ENCODE peak calls at places on chromosomes 3 and 15, in seven cellular contexts. One of them, this sample, is unnamed.
A peak's percentile ranks its signal among the peaks of the same experiment; 100 is the strongest.

GRCh38 chr3:146087121-146087520 is 73.9 kb downstream of the PLOD2 start:
- DNase-seq in heart right ventricle: no peak
- DNase-seq in epithelial cell of esophagus: no peak
- DNase-seq in endothelial cell: no peak
- DNase-seq in MCF 10A: no peak
- DNase-seq in astrocyte: no peak
- DNase-seq in fibroblast of villous mesenchyme: no peak
- DNase-seq in this sample: no peak

GRCh38 chr3:166663194-166663593 is 716.9 kb downstream of the ZBBX start:
- DNase-seq in epithelial cell of esophagus: peak; percentile 62
- DNase-seq in fibroblast of villous mesenchyme: no peak
- DNase-seq in endothelial cell: no peak
- DNase-seq in heart right ventricle: no peak
- DNase-seq in astrocyte: no peak
- DNase-seq in MCF 10A: peak; percentile 18
- DNase-seq in this sample: no peak

GRCh38 chr3:141960731-141961130 is 84.3 kb downstream of the ATP1B3 start:
- DNase-seq in epithelial cell of esophagus: peak; percentile 47
- DNase-seq in heart right ventricle: no peak
- DNase-seq in fibroblast of villous mesenchyme: peak; percentile 27
- DNase-seq in astrocyte: peak; percentile 71
- DNase-seq in MCF 10A: peak; percentile 62
- DNase-seq in endothelial cell: no peak
- DNase-seq in this sample: no peak

GRCh38 chr15:83556068-83556467 is 97.9 kb upstream of the ADAMTSL3 start:
- DNase-seq in endothelial cell: no peak
- DNase-seq in epithelial cell of esophagus: no peak
- DNase-seq in heart right ventricle: no peak
- DNase-seq in fibroblast of villous mesenchyme: no peak
- DNase-seq in MCF 10A: no peak
- DNase-seq in astrocyte: no peak
- DNase-seq in this sample: no peak

GRCh38 chr3:127915115-127915936 is at the start of gene KBTBD12:
- DNase-seq in endothelial cell: peak; percentile 29
- DNase-seq in heart right ventricle: peak; percentile 66
- DNase-seq in astrocyte: no peak
- DNase-seq in MCF 10A: no peak
- DNase-seq in fibroblast of villous mesenchyme: no peak
- DNase-seq in epithelial cell of esophagus: no peak
- DNase-seq in this sample: no peak

GRCh38 chr3:160150066-160150465 is 75.2 kb upstream of the C3orf80 start:
- DNase-seq in endothelial cell: no peak
- DNase-seq in epithelial cell of esophagus: no peak
- DNase-seq in astrocyte: no peak
- DNase-seq in MCF 10A: no peak
- DNase-seq in heart right ventricle: no peak
- DNase-seq in fibroblast of villous mesenchyme: no peak
- DNase-seq in this sample: no peak

GRCh38 chr3:72690646-72691045 is 157.6 kb downstream of the SHQ1 start:
- DNase-seq in fibroblast of villous mesenchyme: peak; percentile 47
- DNase-seq in endothelial cell: no peak
- DNase-seq in astrocyte: no peak
- DNase-seq in MCF 10A: no peak
- DNase-seq in heart right ventricle: no peak
- DNase-seq in epithelial cell of esophagus: no peak
- DNase-seq in this sample: peak; percentile 42

GRCh38 chr15:48029656-48030055 is 91.1 kb upstream of the SLC24A5 start:
- DNase-seq in astrocyte: peak; percentile 7
- DNase-seq in fibroblast of villous mesenchyme: no peak
- DNase-seq in endothelial cell: no peak
- DNase-seq in heart right ventricle: no peak
- DNase-seq in epithelial cell of esophagus: no peak
- DNase-seq in MCF 10A: no peak
- DNase-seq in this sample: no peak

GRCh38 chr15:51755790-51756189 is 4.4 kb downstream of the TMOD2 start:
- DNase-seq in MCF 10A: no peak
- DNase-seq in fibroblast of villous mesenchyme: no peak
- DNase-seq in epithelial cell of esophagus: no peak
- DNase-seq in endothelial cell: no peak
- DNase-seq in astrocyte: no peak
- DNase-seq in heart right ventricle: no peak
- DNase-seq in this sample: no peak

GRCh38 chr3:157347577-157348303 is 88.9 kb upstream of the PTX3 start:
- DNase-seq in endothelial cell: peak; percentile 11
- DNase-seq in epithelial cell of esophagus: no peak
- DNase-seq in heart right ventricle: no peak
- DNase-seq in astrocyte: no peak
- DNase-seq in MCF 10A: peak; percentile 46
- DNase-seq in fibroblast of villous mesenchyme: peak; percentile 24
- DNase-seq in this sample: no peak
- TF ChIP-seq CTCF in endothelial cell: peak; percentile 45
- TF ChIP-seq CTCF in epithelial cell of esophagus: no peak
- TF ChIP-seq CTCF in heart right ventricle: no peak
- TF ChIP-seq CTCF in astrocyte: peak; percentile 13
- TF ChIP-seq CTCF in MCF 10A: peak; percentile 32
- TF ChIP-seq CTCF in fibroblast of villous mesenchyme: peak; percentile 35
- TF ChIP-seq CTCF in this sample: no peak

GRCh38 chr3:190120161-190121060 is at the start of gene P3H2:
- DNase-seq in heart right ventricle: peak; percentile 76
- DNase-seq in epithelial cell of esophagus: peak; percentile 92
- DNase-seq in astrocyte: peak; percentile 87
- DNase-seq in endothelial cell: peak; percentile 82
- DNase-seq in fibroblast of villous mesenchyme: peak; percentile 92
- DNase-seq in MCF 10A: peak; percentile 91
- DNase-seq in this sample: peak; percentile 57
- TF ChIP-seq CTCF in heart right ventricle: peak; percentile 39
- TF ChIP-seq CTCF in epithelial cell of esophagus: no peak
- TF ChIP-seq CTCF in astrocyte: peak; percentile 25
- TF ChIP-seq CTCF in endothelial cell: peak; percentile 11
- TF ChIP-seq CTCF in fibroblast of villous mesenchyme: peak; percentile 63
- TF ChIP-seq CTCF in MCF 10A: peak; percentile 32
- TF ChIP-seq CTCF in this sample: peak; percentile 39

DNA sequence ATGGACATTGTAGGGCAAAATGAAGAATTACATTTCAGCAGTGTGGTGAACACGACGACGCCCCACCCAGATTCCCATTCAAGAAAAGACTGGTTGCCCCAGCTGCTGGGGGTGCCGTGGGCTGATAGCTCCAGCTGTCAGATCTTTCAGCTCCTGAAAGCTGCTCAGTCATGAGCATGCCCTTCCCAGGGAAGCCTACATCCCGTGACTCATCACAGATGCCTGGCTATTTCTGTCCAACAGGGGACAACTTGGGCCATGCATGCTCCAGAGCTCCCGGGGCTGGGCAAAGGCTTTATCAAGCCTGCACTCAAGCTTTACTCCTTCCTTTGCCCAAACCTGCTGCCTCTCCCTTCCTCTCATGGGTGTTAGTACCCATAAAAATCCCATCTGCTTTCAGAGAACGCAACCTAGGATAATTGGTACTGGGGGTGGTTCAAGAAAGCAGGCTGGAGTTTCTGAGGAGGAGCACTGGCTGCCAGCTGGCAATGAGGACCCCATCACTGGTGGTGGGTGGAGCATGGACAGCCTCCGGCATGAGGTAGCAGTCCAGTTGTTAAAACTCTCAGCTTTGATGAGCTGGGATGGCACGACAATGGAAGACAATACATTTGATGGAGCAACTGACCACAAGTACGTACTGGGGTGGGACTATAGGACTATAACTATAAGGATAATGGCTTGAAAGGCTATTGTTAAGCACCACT is 16.4 kb upstream of the ST8SIA2 start:
- DNase-seq in epithelial cell of esophagus: no peak
- DNase-seq in astrocyte: peak; percentile 10
- DNase-seq in MCF 10A: peak; percentile 51
- DNase-seq in endothelial cell: no peak
- DNase-seq in fibroblast of villous mesenchyme: no peak
- DNase-seq in heart right ventricle: peak; percentile 54
- DNase-seq in this sample: no peak
- TF ChIP-seq CTCF in epithelial cell of esophagus: no peak
- TF ChIP-seq CTCF in astrocyte: no peak
- TF ChIP-seq CTCF in MCF 10A: no peak
- TF ChIP-seq CTCF in endothelial cell: no peak
- TF ChIP-seq CTCF in fibroblast of villous mesenchyme: no peak
- TF ChIP-seq CTCF in heart right ventricle: no peak
- TF ChIP-seq CTCF in this sample: no peak

GRCh38 chr3:147120029-147120428 is 286.3 kb downstream of the ZIC4 start:
- DNase-seq in epithelial cell of esophagus: peak; percentile 3
- DNase-seq in fibroblast of villous mesenchyme: peak; percentile 21
- DNase-seq in MCF 10A: peak; percentile 6
- DNase-seq in endothelial cell: no peak
- DNase-seq in heart right ventricle: no peak
- DNase-seq in astrocyte: peak; percentile 4
- DNase-seq in this sample: no peak
- TF ChIP-seq CTCF in epithelial cell of esophagus: peak; percentile 30
- TF ChIP-seq CTCF in fibroblast of villous mesenchyme: peak; percentile 31
- TF ChIP-seq CTCF in MCF 10A: peak; percentile 36
- TF ChIP-seq CTCF in endothelial cell: peak; percentile 42
- TF ChIP-seq CTCF in heart right ventricle: peak; percentile 17
- TF ChIP-seq CTCF in astrocyte: peak; percentile 45
- TF ChIP-seq CTCF in this sample: peak; percentile 46

GRCh38 chr15:89137926-89138325 is 49.7 kb downstream of the ABHD2 start:
- DNase-seq in fibroblast of villous mesenchyme: no peak
- DNase-seq in astrocyte: no peak
- DNase-seq in heart right ventricle: no peak
- DNase-seq in epithelial cell of esophagus: no peak
- DNase-seq in MCF 10A: no peak
- DNase-seq in endothelial cell: no peak
- DNase-seq in this sample: no peak

GRCh38 chr15:89138999-89139612 is 50.9 kb downstream of the ABHD2 start:
- DNase-seq in epithelial cell of esophagus: no peak
- DNase-seq in heart right ventricle: no peak
- DNase-seq in MCF 10A: no peak
- DNase-seq in endothelial cell: no peak
- DNase-seq in fibroblast of villous mesenchyme: no peak
- DNase-seq in astrocyte: peak; percentile 22
- DNase-seq in this sample: no peak

GRCh38 chr15:89140595-89140994 is 52.3 kb downstream of the ABHD2 start:
- DNase-seq in MCF 10A: no peak
- DNase-seq in astrocyte: no peak
- DNase-seq in endothelial cell: no peak
- DNase-seq in fibroblast of villous mesenchyme: no peak
- DNase-seq in heart right ventricle: no peak
- DNase-seq in epithelial cell of esophagus: no peak
- DNase-seq in this sample: no peak

GRCh38 chr15:89141885-89142284 is 53.6 kb downstream of the ABHD2 start:
- DNase-seq in epithelial cell of esophagus: no peak
- DNase-seq in heart right ventricle: no peak
- DNase-seq in MCF 10A: no peak
- DNase-seq in astrocyte: no peak
- DNase-seq in endothelial cell: no peak
- DNase-seq in fibroblast of villous mesenchyme: no peak
- DNase-seq in this sample: no peak

GRCh38 chr15:89139613-89140499 is 51.6 kb downstream of the ABHD2 start:
- DNase-seq in endothelial cell: no peak
- DNase-seq in heart right ventricle: no peak
- DNase-seq in astrocyte: no peak
- DNase-seq in epithelial cell of esophagus: no peak
- DNase-seq in fibroblast of villous mesenchyme: no peak
- DNase-seq in MCF 10A: no peak
- DNase-seq in this sample: no peak
- TF ChIP-seq CTCF in endothelial cell: no peak
- TF ChIP-seq CTCF in heart right ventricle: peak; percentile 25
- TF ChIP-seq CTCF in astrocyte: no peak
- TF ChIP-seq CTCF in epithelial cell of esophagus: peak; percentile 2
- TF ChIP-seq CTCF in fibroblast of villous mesenchyme: peak; percentile 15
- TF ChIP-seq CTCF in MCF 10A: no peak
- TF ChIP-seq CTCF in this sample: no peak

GRCh38 chr3:158094917-158095301 is 11.3 kb downstream of the SHOX2 start:
- DNase-seq in endothelial cell: no peak
- DNase-seq in MCF 10A: no peak
- DNase-seq in fibroblast of villous mesenchyme: no peak
- DNase-seq in astrocyte: no peak
- DNase-seq in epithelial cell of esophagus: no peak
- DNase-seq in heart right ventricle: no peak
- DNase-seq in this sample: no peak

GRCh38 chr3:158093526-158093925 is 12.7 kb downstream of the SHOX2 start:
- DNase-seq in fibroblast of villous mesenchyme: no peak
- DNase-seq in MCF 10A: no peak
- DNase-seq in endothelial cell: no peak
- DNase-seq in heart right ventricle: no peak
- DNase-seq in epithelial cell of esophagus: no peak
- DNase-seq in astrocyte: no peak
- DNase-seq in this sample: no peak

GRCh38 chr3:158097141-158097540 is 9.1 kb downstream of the SHOX2 start:
- DNase-seq in fibroblast of villous mesenchyme: no peak
- DNase-seq in astrocyte: no peak
- DNase-seq in epithelial cell of esophagus: no peak
- DNase-seq in heart right ventricle: no peak
- DNase-seq in MCF 10A: no peak
- DNase-seq in endothelial cell: no peak
- DNase-seq in this sample: no peak

GRCh38 chr3:158095302-158095997 is 10.8 kb downstream of the SHOX2 start:
- DNase-seq in MCF 10A: no peak
- DNase-seq in endothelial cell: peak; percentile 21
- DNase-seq in astrocyte: no peak
- DNase-seq in fibroblast of villous mesenchyme: no peak
- DNase-seq in epithelial cell of esophagus: no peak
- DNase-seq in heart right ventricle: no peak
- DNase-seq in this sample: no peak

DNA sequence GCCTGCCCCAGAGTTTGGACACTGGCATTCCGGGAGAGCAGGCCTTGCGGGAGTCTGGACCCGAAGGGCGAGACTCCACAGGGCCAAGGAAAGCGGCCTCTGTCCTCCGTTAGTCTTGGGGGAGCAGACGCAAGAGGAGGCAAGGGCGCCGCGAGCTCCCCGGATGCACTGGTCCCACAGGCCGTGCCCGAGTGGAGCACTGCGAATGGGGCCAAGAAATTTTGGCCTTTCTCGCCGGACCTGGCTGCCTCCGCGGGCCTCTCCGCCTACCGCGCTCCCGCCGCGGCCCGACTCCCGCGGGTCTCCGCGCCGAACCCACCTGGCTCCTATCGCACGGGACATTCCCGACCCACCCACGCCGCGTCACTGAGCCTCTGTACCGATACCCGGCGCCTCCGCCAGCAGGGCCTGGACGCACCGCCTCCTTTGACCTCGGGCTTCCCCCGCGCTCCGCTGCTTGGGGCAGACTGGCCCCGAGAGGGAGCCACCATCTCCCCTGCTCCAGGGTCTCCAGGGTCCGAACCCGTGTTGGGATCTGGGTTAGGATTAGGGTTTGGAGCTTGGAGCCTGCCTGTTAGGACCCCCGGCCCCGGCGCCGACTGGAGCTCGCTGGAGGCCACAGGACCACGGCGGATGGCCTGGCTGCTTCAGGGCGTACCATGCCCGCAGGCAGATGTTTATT is 11.8 kb downstream of the SHOX2 start:
- DNase-seq in heart right ventricle: no peak
- DNase-seq in epithelial cell of esophagus: no peak
- DNase-seq in MCF 10A: no peak
- DNase-seq in endothelial cell: peak; percentile 56
- DNase-seq in fibroblast of villous mesenchyme: no peak
- DNase-seq in astrocyte: no peak
- DNase-seq in this sample: no peak
- TF ChIP-seq CTCF in heart right ventricle: no peak
- TF ChIP-seq CTCF in epithelial cell of esophagus: no peak
- TF ChIP-seq CTCF in MCF 10A: no peak
- TF ChIP-seq CTCF in endothelial cell: no peak
- TF ChIP-seq CTCF in fibroblast of villous mesenchyme: no peak
- TF ChIP-seq CTCF in astrocyte: no peak
- TF ChIP-seq CTCF in this sample: no peak

GRCh38 chr3:19688767-19689166 is 245.2 kb downstream of the EFHB start:
- DNase-seq in MCF 10A: peak; percentile 11
- DNase-seq in fibroblast of villous mesenchyme: no peak
- DNase-seq in heart right ventricle: no peak
- DNase-seq in astrocyte: no peak
- DNase-seq in endothelial cell: no peak
- DNase-seq in epithelial cell of esophagus: no peak
- DNase-seq in this sample: no peak
- TF ChIP-seq CTCF in MCF 10A: peak; percentile 6
- TF ChIP-seq CTCF in fibroblast of villous mesenchyme: no peak
- TF ChIP-seq CTCF in heart right ventricle: no peak
- TF ChIP-seq CTCF in astrocyte: no peak
- TF ChIP-seq CTCF in endothelial cell: no peak
- TF ChIP-seq CTCF in epithelial cell of esophagus: no peak
- TF ChIP-seq CTCF in this sample: no peak